ENCODE peak calls at places on chromosome 18, in five cellular contexts. One of them, this sample, is unnamed.

GRCh38 chr18:67805261-67805660 is 288.7 kb upstream of the DSEL start:
- DNase-seq in HepG2: no peak
- DNase-seq in H1: no peak
- DNase-seq in NT2/D1: no peak
- DNase-seq in GM12878: no peak
- DNase-seq in this sample: no peak

GRCh38 chr18:79718126-79718525 is 38.5 kb downstream of the CTDP1 start:
- DNase-seq in HepG2: no peak
- DNase-seq in H1: no peak
- DNase-seq in NT2/D1: no peak
- DNase-seq in GM12878: no peak
- DNase-seq in this sample: no peak

GRCh38 chr18:46297621-46298020 is 193.4 kb downstream of the HAUS1 start:
- DNase-seq in HepG2: no peak
- DNase-seq in H1: no peak
- DNase-seq in NT2/D1: no peak
- DNase-seq in GM12878: no peak
- DNase-seq in this sample: no peak

GRCh38 chr18:2846638-2847340 is at the start of gene EMILIN2:
- DNase-seq in HepG2: no peak
- DNase-seq in H1: peak; percentile 76
- DNase-seq in NT2/D1: no peak
- DNase-seq in GM12878: no peak
- DNase-seq in this sample: peak; percentile 59

GRCh38 chr18:68925268-68925667 is 127.4 kb downstream of the CCDC102B start:
- DNase-seq in HepG2: peak; percentile 13
- DNase-seq in H1: no peak
- DNase-seq in NT2/D1: no peak
- DNase-seq in GM12878: no peak
- DNase-seq in this sample: no peak

GRCh38 chr18:26503382-26503781 is 45.0 kb downstream of the KCTD1 start:
- DNase-seq in HepG2: no peak
- DNase-seq in H1: no peak
- DNase-seq in NT2/D1: no peak
- DNase-seq in GM12878: no peak
- DNase-seq in this sample: no peak

GRCh38 chr18:26922313-26922712 is 56.8 kb upstream of the AQP4 start:
- DNase-seq in HepG2: no peak
- DNase-seq in H1: no peak
- DNase-seq in NT2/D1: no peak
- DNase-seq in GM12878: no peak
- DNase-seq in this sample: no peak

GRCh38 chr18:35277633-35278032 is 12.4 kb downstream of the ZSCAN30 start:
- DNase-seq in HepG2: no peak
- DNase-seq in H1: no peak
- DNase-seq in NT2/D1: no peak
- DNase-seq in GM12878: no peak
- DNase-seq in this sample: no peak

GRCh38 chr18:58241877-58242276 is 197.9 kb downstream of the NEDD4L start:
- DNase-seq in HepG2: no peak
- DNase-seq in H1: no peak
- DNase-seq in NT2/D1: no peak
- DNase-seq in GM12878: no peak
- DNase-seq in this sample: peak; percentile 19

GRCh38 chr18:48553236-48553635 is 14.4 kb downstream of the CTIF start:
- DNase-seq in HepG2: no peak
- DNase-seq in H1: no peak
- DNase-seq in NT2/D1: no peak
- DNase-seq in GM12878: no peak
- DNase-seq in this sample: no peak

GRCh38 chr18:51028201-51028805 is 1.7 kb upstream of the SMAD4 start:
- DNase-seq in HepG2: peak; percentile 65
- DNase-seq in H1: no peak
- DNase-seq in NT2/D1: no peak
- DNase-seq in GM12878: no peak
- DNase-seq in this sample: no peak

GRCh38 chr18:37383036-37383788 is 182.4 kb downstream of the CELF4 start:
- DNase-seq in HepG2: no peak
- DNase-seq in H1: no peak
- DNase-seq in NT2/D1: no peak
- DNase-seq in GM12878: no peak
- DNase-seq in this sample: no peak

GRCh38 chr18:52339891-52340371 is at the start of gene DCC:
- DNase-seq in HepG2: peak; percentile 2
- DNase-seq in H1: peak; percentile 72
- DNase-seq in NT2/D1: peak; percentile 47
- DNase-seq in GM12878: no peak
- DNase-seq in this sample: peak; percentile 11

GRCh38 chr18:55779711-55780590 is 192.0 kb upstream of the TCF4 start:
- DNase-seq in HepG2: no peak
- DNase-seq in H1: peak; percentile 63
- DNase-seq in NT2/D1: no peak
- DNase-seq in GM12878: no peak
- DNase-seq in this sample: peak; percentile 39

GRCh38 chr18:74284501-74285004 is 7.2 kb downstream of the CYB5A start:
- DNase-seq in HepG2: no peak
- DNase-seq in H1: no peak
- DNase-seq in NT2/D1: no peak
- DNase-seq in GM12878: no peak
- DNase-seq in this sample: no peak

GRCh38 chr18:46152808-46153617 is 48.8 kb downstream of the HAUS1 start:
- DNase-seq in HepG2: no peak
- DNase-seq in H1: peak; percentile 58
- DNase-seq in NT2/D1: no peak
- DNase-seq in GM12878: no peak
- DNase-seq in this sample: no peak

GRCh38 chr18:75210274-75211001 is at the start of gene TSHZ1:
- DNase-seq in HepG2: peak; percentile 85
- DNase-seq in H1: no peak
- DNase-seq in NT2/D1: no peak
- DNase-seq in GM12878: peak; percentile 59
- DNase-seq in this sample: peak; percentile 42

GRCh38 chr18:46007165-46007564 is 40.0 kb upstream of the EPG5 start:
- DNase-seq in HepG2: no peak
- DNase-seq in H1: no peak
- DNase-seq in NT2/D1: no peak
- DNase-seq in GM12878: no peak
- DNase-seq in this sample: no peak

GRCh38 chr18:36095936-36096519 is 28.7 kb upstream of the RPRD1A start:
- DNase-seq in HepG2: peak; percentile 53
- DNase-seq in H1: no peak
- DNase-seq in NT2/D1: peak; percentile 20
- DNase-seq in GM12878: no peak
- DNase-seq in this sample: peak; percentile 49

GRCh38 chr18:62183578-62184195 is 3.2 kb downstream of the PIGN start:
- DNase-seq in HepG2: peak; percentile 44
- DNase-seq in H1: no peak
- DNase-seq in NT2/D1: no peak
- DNase-seq in GM12878: no peak
- DNase-seq in this sample: peak; percentile 8

GRCh38 chr18:36663312-36663711 is 165.5 kb downstream of the TPGS2 start:
- DNase-seq in HepG2: no peak
- DNase-seq in H1: no peak
- DNase-seq in NT2/D1: no peak
- DNase-seq in GM12878: no peak
- DNase-seq in this sample: no peak

GRCh38 chr18:56921888-56922480 is 224.9 kb upstream of the BOD1L2 start:
- DNase-seq in HepG2: no peak
- DNase-seq in H1: no peak
- DNase-seq in NT2/D1: no peak
- DNase-seq in GM12878: no peak
- DNase-seq in this sample: no peak

GRCh38 chr18:56929861-56930260 is 217.0 kb upstream of the BOD1L2 start:
- DNase-seq in HepG2: no peak
- DNase-seq in H1: no peak
- DNase-seq in NT2/D1: no peak
- DNase-seq in GM12878: no peak
- DNase-seq in this sample: no peak

GRCh38 chr18:56926740-56927139 is 220.1 kb upstream of the BOD1L2 start:
- DNase-seq in HepG2: no peak
- DNase-seq in H1: no peak
- DNase-seq in NT2/D1: no peak
- DNase-seq in GM12878: no peak
- DNase-seq in this sample: no peak

GRCh38 chr18:56933472-56933871 is 213.4 kb upstream of the BOD1L2 start:
- DNase-seq in HepG2: no peak
- DNase-seq in H1: no peak
- DNase-seq in NT2/D1: no peak
- DNase-seq in GM12878: no peak
- DNase-seq in this sample: no peak

GRCh38 chr18:56927795-56928194 is 219.1 kb upstream of the BOD1L2 start:
- DNase-seq in HepG2: no peak
- DNase-seq in H1: no peak
- DNase-seq in NT2/D1: no peak
- DNase-seq in GM12878: no peak
- DNase-seq in this sample: no peak
- TF ChIP-seq SUZ12 in HepG2: no peak
- TF ChIP-seq SUZ12 in H1: no peak
- TF ChIP-seq SUZ12 in NT2/D1: no peak
- TF ChIP-seq SUZ12 in GM12878: no peak
- TF ChIP-seq SUZ12 in this sample: no peak

GRCh38 chr18:49562481-49563129 is 748 bp downstream of the LIPG start:
- DNase-seq in HepG2: no peak
- DNase-seq in H1: peak; percentile 53
- DNase-seq in NT2/D1: no peak
- DNase-seq in GM12878: no peak
- DNase-seq in this sample: no peak

GRCh38 chr18:49561127-49561376 is 805 bp upstream of the LIPG start:
- DNase-seq in HepG2: no peak
- DNase-seq in H1: no peak
- DNase-seq in NT2/D1: no peak
- DNase-seq in GM12878: no peak
- DNase-seq in this sample: no peak

GRCh38 chr18:49561377-49562193 is at the start of gene LIPG:
- DNase-seq in HepG2: peak; percentile 34
- DNase-seq in H1: peak; percentile 81
- DNase-seq in NT2/D1: no peak
- DNase-seq in GM12878: no peak
- DNase-seq in this sample: peak; percentile 64

GRCh38 chr18:49558356-49558755 is 3.5 kb upstream of the LIPG start:
- DNase-seq in HepG2: no peak
- DNase-seq in H1: no peak
- DNase-seq in NT2/D1: no peak
- DNase-seq in GM12878: no peak
- DNase-seq in this sample: no peak

GRCh38 chr18:49560277-49561126 is 1.4 kb upstream of the LIPG start:
- DNase-seq in HepG2: no peak
- DNase-seq in H1: peak; percentile 69
- DNase-seq in NT2/D1: no peak
- DNase-seq in GM12878: no peak
- DNase-seq in this sample: peak; percentile 13
- TF ChIP-seq SUZ12 in HepG2: no peak
- TF ChIP-seq SUZ12 in H1: peak; percentile 42
- TF ChIP-seq SUZ12 in NT2/D1: peak; percentile 11
- TF ChIP-seq SUZ12 in GM12878: no peak
- TF ChIP-seq SUZ12 in this sample: no peak

GRCh38 chr18:23066060-23066459 is 69.2 kb upstream of the CABLES1 start:
- DNase-seq in HepG2: no peak
- DNase-seq in H1: no peak
- DNase-seq in NT2/D1: no peak
- DNase-seq in GM12878: no peak
- DNase-seq in this sample: no peak
- TF ChIP-seq SUZ12 in HepG2: no peak
- TF ChIP-seq SUZ12 in H1: no peak
- TF ChIP-seq SUZ12 in NT2/D1: no peak
- TF ChIP-seq SUZ12 in GM12878: no peak
- TF ChIP-seq SUZ12 in this sample: no peak

DNA sequence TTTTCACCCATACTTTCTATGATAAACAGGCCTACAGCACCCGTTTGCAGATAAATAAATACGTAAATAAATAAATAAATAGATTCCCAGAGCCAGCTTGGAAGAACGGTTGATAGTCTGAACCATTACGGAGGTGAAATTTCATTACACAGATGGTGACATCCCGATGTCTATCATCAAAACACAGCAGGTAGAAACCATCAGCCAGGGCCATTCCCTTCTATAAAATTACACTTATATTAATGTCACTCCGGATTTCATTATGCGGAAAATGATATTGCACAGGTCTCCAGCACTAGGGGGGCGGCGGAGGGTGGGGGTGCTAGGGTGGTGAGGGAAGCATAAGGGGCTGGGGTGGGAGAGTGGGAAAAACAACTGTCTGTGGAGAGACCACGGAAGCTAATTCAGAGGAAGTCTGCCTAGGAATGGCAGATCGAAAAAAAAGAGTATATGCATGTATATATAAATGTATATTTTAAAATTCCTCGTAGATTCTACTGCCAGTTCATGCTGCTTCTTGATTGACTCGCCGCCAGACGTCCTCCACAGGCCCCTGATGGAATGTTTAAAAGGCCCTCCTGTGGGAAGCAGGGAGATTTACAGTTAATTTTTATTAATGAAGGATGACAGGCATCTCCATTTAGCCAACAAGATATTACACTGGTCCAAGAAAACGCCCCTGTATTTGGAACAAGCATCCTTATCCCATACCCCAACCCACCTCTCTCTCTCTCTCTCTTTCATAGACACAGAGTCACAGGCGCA is 1906.0 kb upstream of the PIK3C3 start:
- DNase-seq in HepG2: no peak
- DNase-seq in H1: no peak
- DNase-seq in NT2/D1: no peak
- DNase-seq in GM12878: no peak
- DNase-seq in this sample: no peak
- TF ChIP-seq SUZ12 in HepG2: no peak
- TF ChIP-seq SUZ12 in H1: no peak
- TF ChIP-seq SUZ12 in NT2/D1: no peak
- TF ChIP-seq SUZ12 in GM12878: no peak
- TF ChIP-seq SUZ12 in this sample: no peak

GRCh38 chr18:565562-566061 is 14.6 kb upstream of the CETN1 start:
- DNase-seq in HepG2: no peak
- DNase-seq in H1: no peak
- DNase-seq in NT2/D1: no peak
- DNase-seq in GM12878: no peak
- DNase-seq in this sample: no peak

GRCh38 chr18:568731-569130 is 11.4 kb upstream of the CETN1 start:
- DNase-seq in HepG2: no peak
- DNase-seq in H1: no peak
- DNase-seq in NT2/D1: no peak
- DNase-seq in GM12878: no peak
- DNase-seq in this sample: no peak

GRCh38 chr18:570256-570655 is 9.9 kb upstream of the CETN1 start:
- DNase-seq in HepG2: no peak
- DNase-seq in H1: no peak
- DNase-seq in NT2/D1: no peak
- DNase-seq in GM12878: no peak
- DNase-seq in this sample: no peak

GRCh38 chr18:567119-567518 is 13.1 kb upstream of the CETN1 start:
- DNase-seq in HepG2: no peak
- DNase-seq in H1: no peak
- DNase-seq in NT2/D1: no peak
- DNase-seq in GM12878: no peak
- DNase-seq in this sample: no peak

GRCh38 chr18:564708-565561 is 15.2 kb upstream of the CETN1 start:
- DNase-seq in HepG2: no peak
- DNase-seq in H1: no peak
- DNase-seq in NT2/D1: no peak
- DNase-seq in GM12878: no peak
- DNase-seq in this sample: no peak
- TF ChIP-seq SUZ12 in HepG2: no peak
- TF ChIP-seq SUZ12 in H1: no peak
- TF ChIP-seq SUZ12 in NT2/D1: no peak
- TF ChIP-seq SUZ12 in GM12878: no peak
- TF ChIP-seq SUZ12 in this sample: no peak

GRCh38 chr18:13872932-13873331 is 42.4 kb downstream of the MC2R start:
- DNase-seq in HepG2: no peak
- DNase-seq in H1: no peak
- DNase-seq in NT2/D1: no peak
- DNase-seq in GM12878: no peak
- DNase-seq in this sample: no peak
- TF ChIP-seq SUZ12 in HepG2: no peak
- TF ChIP-seq SUZ12 in H1: no peak
- TF ChIP-seq SUZ12 in NT2/D1: no peak
- TF ChIP-seq SUZ12 in GM12878: no peak
- TF ChIP-seq SUZ12 in this sample: no peak